ENCODE peak calls at places on chromosomes 1 and 21, in eight cellular contexts. Q is Calu3; M is stimulated activated CD4-positive, alpha-beta T cell treated with anti-CD3 and anti-CD28 coated beads, Interleukin-2, amount 100 ng/mL, for 24 hours; C is caudate nucleus; V is activated T-cell treated with anti-CD3 and anti-CD28 coated beads for 1 hour; D is EL; O is stimulated activated CD8-positive, alpha-beta memory T cell treated with anti-CD3 and anti-CD28 coated beads, Interleukin-15, amount 100 ng/mL, for 24 hours; L is NCI-H2171 treated with DMSO at 0.1 percent for 48 hours. J is an unnamed sample.

GRCh38 chr1:161175771-161176453 is 1.4 kb downstream of the B4GALT3 start:
- DNase-seq in Q (no peak), M (no peak), C (no peak), V (no peak), D (no peak), O (no peak), L (no peak), J (no peak)

GRCh38 chr1:111598534-111598933 is 21.1 kb upstream of the RAP1A start:
- DNase-seq in Q (no peak), M (no peak), C (no peak), V (no peak), D (no peak), O (no peak), L (no peak), J (no peak)

GRCh38 chr21:26715878-26716506 is 129.2 kb downstream of the ADAMTS1 start:
- DNase-seq in Q (peak; percentile 46), M (peak; percentile 13), C (no peak), V (no peak), D (peak; percentile 68), O (no peak), L (no peak), J (no peak)

GRCh38 chr1:229148041-229148671 is 122.8 kb upstream of the RAB4A start:
- DNase-seq in Q (peak; percentile 58), M (no peak), C (no peak), V (no peak), D (no peak), O (no peak), L (peak; percentile 89), J (no peak)

GRCh38 chr1:230713915-230714764 is at the start of gene AGT:
- DNase-seq in Q (peak; percentile 79), M (no peak), C (peak; percentile 48), V (no peak), D (peak; percentile 81), O (no peak), L (peak; percentile 24), J (no peak)

GRCh38 chr1:159802060-159802459 is at the start of gene FCRL6:
- DNase-seq in Q (no peak), M (no peak), C (no peak), V (no peak), D (no peak), O (no peak), L (no peak), J (no peak)

GRCh38 chr1:118773656-118774055 is 214.5 kb downstream of the TBX15 start:
- DNase-seq in Q (no peak), M (no peak), C (no peak), V (no peak), D (no peak), O (no peak), L (no peak), J (no peak)

GRCh38 chr1:104195395-104195794 is 445.7 kb downstream of the AMY1C start:
- DNase-seq in Q (peak; percentile 3), M (no peak), C (no peak), V (no peak), D (no peak), O (no peak), L (no peak), J (no peak)

GRCh38 chr1:208606976-208607375 is 362.8 kb upstream of the PLXNA2 start:
- DNase-seq in Q (no peak), M (no peak), C (no peak), V (no peak), D (no peak), O (no peak), L (no peak), J (no peak)

GRCh38 chr1:9892563-9893528 is 17.2 kb downstream of the CTNNBIP1 start:
- DNase-seq in Q (peak; percentile 50), M (no peak), C (no peak), V (no peak), D (peak; percentile 88), O (no peak), L (peak; percentile 93), J (no peak)

GRCh38 chr21:26883768-26884167 is 38.6 kb upstream of the ADAMTS1 start:
- DNase-seq in Q (no peak), M (no peak), C (no peak), V (no peak), D (no peak), O (no peak), L (no peak), J (no peak)

GRCh38 chr1:37995773-37996379 is 6.1 kb upstream of the SF3A3 start:
- DNase-seq in Q (no peak), M (no peak), C (no peak), V (no peak), D (peak; percentile 58), O (no peak), L (peak; percentile 69), J (no peak)

GRCh38 chr1:208179850-208180416 is 64.3 kb downstream of the PLXNA2 start:
- DNase-seq in Q (no peak), M (no peak), C (no peak), V (no peak), D (no peak), O (no peak), L (no peak), J (no peak)

GRCh38 chr1:160096491-160097116 is 1.8 kb downstream of the IGSF8 start:
- DNase-seq in Q (no peak), M (peak; percentile 16), C (no peak), V (no peak), D (peak; percentile 70), O (no peak), L (no peak), J (no peak)

GRCh38 chr1:161484613-161485012 is 20.6 kb upstream of the FCGR2A start:
- DNase-seq in Q (no peak), M (no peak), C (no peak), V (no peak), D (no peak), O (no peak), L (no peak), J (no peak)

GRCh38 chr21:32114434-32115063 is 164.3 kb downstream of the MIS18A start:
- DNase-seq in Q (no peak), M (no peak), C (no peak), V (no peak), D (no peak), O (no peak), L (no peak), J (no peak)

GRCh38 chr1:234125283-234125682 is 220.8 kb downstream of the SLC35F3 start:
- DNase-seq in Q (peak; percentile 54), M (peak; percentile 55), C (no peak), V (no peak), D (peak; percentile 60), O (no peak), L (no peak), J (no peak)

GRCh38 chr1:192316692-192317091 is at the start of gene RGS21:
- DNase-seq in Q (no peak), M (no peak), C (no peak), V (no peak), D (no peak), O (no peak), L (peak; percentile 18), J (no peak)

GRCh38 chr1:54459714-54460113 is 53.5 kb upstream of the SSBP3 start:
- DNase-seq in Q (peak; percentile 81), M (no peak), C (no peak), V (no peak), D (no peak), O (no peak), L (peak; percentile 94), J (no peak)

GRCh38 chr1:20867847-20868246 is 80.7 kb upstream of the HP1BP3 start:
- DNase-seq in Q (no peak), M (no peak), C (no peak), V (no peak), D (peak; percentile 55), O (no peak), L (peak; percentile 41), J (no peak)

GRCh38 chr1:79044974-79045650 is 38.6 kb upstream of the ADGRL4 start:
- DNase-seq in Q (no peak), M (no peak), C (no peak), V (no peak), D (no peak), O (no peak), L (no peak), J (no peak)

GRCh38 chr1:81029266-81029665 is 771.5 kb upstream of the ADGRL2 start:
- DNase-seq in Q (no peak), M (no peak), C (no peak), V (no peak), D (no peak), O (no peak), L (no peak), J (no peak)

GRCh38 chr1:160639652-160640051 is 7.2 kb downstream of the SLAMF1 start:
- DNase-seq in Q (no peak), M (no peak), C (no peak), V (no peak), D (peak; percentile 44), O (no peak), L (no peak), J (no peak)

GRCh38 chr1:181257117-181257516 is 168.6 kb downstream of the IER5 start:
- DNase-seq in Q (no peak), M (no peak), C (no peak), V (no peak), D (no peak), O (no peak), L (no peak), J (no peak)

GRCh38 chr1:2800664-2801045 is 838 bp downstream of the TTC34 start:
- DNase-seq in Q (no peak), M (no peak), C (no peak), V (no peak), D (no peak), O (no peak), L (no peak), J (peak; percentile 12)